ENCODE peak calls at places on chromosomes 6 and 20, in eight cellular contexts. K, E, X, P, A, I, V and N are unnamed samples.

GRCh38 chr20:46364670-46365482 is 41.5 kb downstream of the ELMO2 start:
- DNase-seq in P (no peak), V (no peak), I (no peak), X (no peak), K (no peak), A (no peak), E (no peak), N (no peak)

GRCh38 chr6:15389079-15389758 is 143.3 kb downstream of the JARID2 start:
- DNase-seq in A (no peak), X (no peak), E (no peak), V (no peak), I (no peak), P (peak; percentile 21), K (no peak), N (no peak)

GRCh38 chr6:45681860-45682488 is 304.2 kb upstream of the SUPT3H start:
- DNase-seq in P (no peak), X (peak; percentile 55), K (no peak), I (no peak), V (no peak), A (no peak), E (no peak), N (no peak)

GRCh38 chr6:7649037-7649810 is 59.2 kb downstream of the SNRNP48 start:
- DNase-seq in V (no peak), P (no peak), K (no peak), I (no peak), E (no peak), X (no peak), A (no peak), N (no peak)

GRCh38 chr20:54665812-54666211 is 190.4 kb downstream of the DOK5 start:
- DNase-seq in I (no peak), V (no peak), P (no peak), A (no peak), K (no peak), X (no peak), E (no peak), N (no peak)

GRCh38 chr6:70708448-70708847 is 40.8 kb downstream of the SMAP1 start:
- DNase-seq in X (no peak), A (no peak), K (no peak), P (no peak), I (no peak), E (no peak), V (no peak), N (no peak)

GRCh38 chr6:32974541-32975308 is 6.3 kb downstream of the BRD2 start:
- DNase-seq in A (no peak), V (no peak), X (no peak), P (no peak), I (no peak), K (no peak), E (no peak), N (no peak)

GRCh38 chr6:44109212-44109611 is 18.0 kb downstream of the MRPL14 start:
- DNase-seq in K (no peak), X (no peak), P (no peak), I (no peak), A (no peak), V (no peak), E (no peak), N (no peak)

GRCh38 chr6:110944681-110945151 is 13.8 kb upstream of the GTF3C6 start:
- DNase-seq in A (no peak), P (peak; percentile 93), E (no peak), K (no peak), V (no peak), I (no peak), X (no peak), N (peak; percentile 28)

GRCh38 chr6:100785982-100786381 is 95.1 kb downstream of the ASCC3 start:
- DNase-seq in K (no peak), P (no peak), V (no peak), I (no peak), A (no peak), E (no peak), X (no peak), N (no peak)

GRCh38 chr6:4727671-4728435 is 48.4 kb upstream of the CDYL start:
- DNase-seq in A (no peak), V (no peak), E (peak; percentile 45), X (peak; percentile 63), P (no peak), I (peak; percentile 65), K (no peak), N (no peak)

GRCh38 chr6:25448965-25449538 is 169.9 kb downstream of the CARMIL1 start:
- DNase-seq in I (no peak), V (no peak), A (no peak), X (no peak), P (no peak), K (no peak), E (no peak), N (no peak)

GRCh38 chr6:90868656-90869055 is 281.8 kb upstream of the MAP3K7 start:
- DNase-seq in X (no peak), P (no peak), A (no peak), K (no peak), V (no peak), E (no peak), I (no peak), N (no peak)

GRCh38 chr20:62285722-62286121 is 17.1 kb upstream of the ADRM1 start:
- DNase-seq in K (peak; percentile 77), X (no peak), I (no peak), V (peak; percentile 80), E (no peak), A (no peak), P (no peak), N (peak; percentile 40)

GRCh38 chr20:57582432-57583288 is 21.8 kb downstream of the PCK1 start:
- DNase-seq in X (no peak), V (no peak), I (peak; percentile 49), P (peak; percentile 64), E (peak; percentile 43), K (peak; percentile 71), A (no peak), N (peak; percentile 71)

GRCh38 chr6:31901415-31901952 is 402 bp downstream of the ZBTB12 start:
- DNase-seq in A (no peak), P (peak; percentile 41), E (peak; percentile 66), X (peak; percentile 68), I (peak; percentile 72), K (peak; percentile 76), V (peak; percentile 73), N (peak; percentile 65)

GRCh38 chr6:78157606-78158005 is 504.8 kb downstream of the MEI4 start:
- DNase-seq in V (no peak), I (no peak), A (no peak), K (no peak), X (no peak), E (no peak), P (no peak), N (no peak)

GRCh38 chr6:35128496-35128895 is 12.6 kb downstream of the TCP11 start:
- DNase-seq in K (no peak), V (no peak), A (no peak), X (no peak), I (no peak), E (no peak), P (peak; percentile 59), N (peak; percentile 11)

GRCh38 chr6:96911171-96911570 is 13.4 kb upstream of the KLHL32 start:
- DNase-seq in I (no peak), X (no peak), E (no peak), P (no peak), K (no peak), A (no peak), V (no peak), N (no peak)

GRCh38 chr20:49951160-49951559 is 15.0 kb downstream of the RNF114 start:
- DNase-seq in A (no peak), K (no peak), E (no peak), V (no peak), X (no peak), P (peak; percentile 83), I (no peak), N (no peak)

GRCh38 chr6:111691345-111692225 is 85.9 kb upstream of the TRAF3IP2 start:
- DNase-seq in A (no peak), K (peak; percentile 73), I (no peak), P (no peak), E (no peak), X (peak; percentile 47), V (no peak), N (no peak)

GRCh38 chr20:1108437-1108920 is 9.9 kb upstream of the PSMF1 start:
- DNase-seq in I (peak; percentile 73), P (peak; percentile 23), A (no peak), V (peak; percentile 72), K (peak; percentile 22), X (peak; percentile 62), E (peak; percentile 78), N (peak; percentile 65)
- TF ChIP-seq CTCF in I (peak; percentile 44), P (peak; percentile 64), A (peak; percentile 81), V (peak; percentile 63), K (peak; percentile 25), X (peak; percentile 56), E (peak; percentile 24), N (peak; percentile 65)

DNA sequence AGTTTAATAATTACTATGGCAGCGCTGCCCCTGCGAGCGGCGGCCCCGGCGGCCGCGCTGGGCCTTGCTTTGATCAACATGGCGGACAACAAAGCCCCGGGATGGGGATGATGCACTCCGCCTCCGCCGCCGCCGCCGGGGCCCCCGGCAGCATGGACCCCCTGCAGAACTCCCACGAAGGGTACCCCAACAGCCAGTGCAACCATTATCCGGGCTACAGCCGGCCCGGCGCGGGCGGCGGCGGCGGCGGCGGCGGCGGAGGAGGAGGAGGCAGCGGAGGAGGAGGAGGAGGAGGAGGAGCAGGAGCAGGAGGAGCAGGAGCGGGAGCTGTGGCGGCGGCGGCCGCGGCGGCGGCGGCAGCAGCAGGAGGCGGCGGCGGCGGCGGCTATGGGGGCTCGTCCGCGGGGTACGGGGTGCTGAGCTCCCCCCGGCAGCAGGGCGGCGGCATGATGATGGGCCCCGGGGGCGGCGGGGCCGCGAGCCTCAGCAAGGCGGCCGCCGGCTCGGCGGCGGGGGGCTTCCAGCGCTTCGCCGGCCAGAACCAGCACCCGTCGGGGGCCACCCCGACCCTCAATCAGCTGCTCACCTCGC is 1.5 kb downstream of the ARID1B start:
- DNase-seq in V (peak; percentile 75), K (peak; percentile 60), X (peak; percentile 65), A (no peak), I (peak; percentile 79), E (peak; percentile 56), P (no peak), N (peak; percentile 62)
- TF ChIP-seq POLR2A in V (no peak), K (peak; percentile 55), X (no peak), A (peak; percentile 43), I (peak; percentile 35), E (no peak), P (no peak), N (no peak)

DNA sequence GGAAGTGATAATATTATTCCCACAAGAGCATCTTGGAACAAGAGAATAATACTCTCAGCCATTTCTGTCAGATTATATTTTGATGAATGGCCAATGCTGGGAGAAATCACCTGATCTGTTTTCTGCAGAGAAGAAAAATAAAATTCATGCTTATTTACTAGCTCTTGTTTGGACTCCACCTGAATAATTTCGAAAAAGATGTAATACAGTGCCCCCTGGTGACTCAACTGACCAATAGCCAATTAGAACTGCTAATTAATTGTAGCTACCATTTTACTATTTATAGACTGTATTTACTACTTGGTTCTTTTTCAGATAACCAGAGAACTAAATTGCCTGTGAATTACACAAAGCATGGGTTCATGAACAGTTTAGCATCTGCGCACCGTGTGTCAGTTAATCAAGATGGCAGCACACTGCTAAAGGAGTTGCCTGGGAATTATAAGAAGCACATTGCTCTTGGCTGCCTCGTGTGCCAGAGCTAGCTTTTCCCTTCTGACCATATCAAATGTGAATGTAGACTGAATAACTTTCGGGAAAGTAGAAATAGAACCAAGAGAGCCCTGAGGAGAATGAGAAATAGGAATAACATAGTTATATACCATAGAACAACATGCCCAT is 78.6 kb upstream of the TRDN start:
- DNase-seq in P (no peak), A (no peak), E (peak; percentile 49), I (no peak), V (no peak), X (no peak), K (no peak), N (no peak)
- TF ChIP-seq CTCF in P (peak; percentile 38), A (peak; percentile 53), E (peak; percentile 55), I (peak; percentile 16), V (peak; percentile 50), X (no peak), K (peak; percentile 43), N (peak; percentile 62)

GRCh38 chr6:11770546-11771466 is 7.8 kb downstream of the ADTRP start:
- DNase-seq in X (peak; percentile 91), P (peak; percentile 100), V (peak; percentile 73), K (peak; percentile 87), I (peak; percentile 91), A (no peak), E (peak; percentile 71), N (peak; percentile 39)
- TF ChIP-seq POLR2A in X (peak; percentile 72), P (peak; percentile 74), V (peak; percentile 12), K (peak; percentile 21), I (peak; percentile 60), A (no peak), E (no peak), N (no peak)